ENCODE peak calls at places on chromosomes 4 and X, in four cellular contexts. P, M, C and T are unnamed samples.

GRCh38 chr4:124713213-124713592 is 671 bp upstream of the ANKRD50 start:
- DNase-seq in P (peak; percentile 79), M (peak; percentile 63), C (no peak), T (peak; percentile 72)

GRCh38 chr4:176090115-176090514 is 24.5 kb downstream of the WDR17 start:
- DNase-seq in P (no peak), M (no peak), C (no peak), T (no peak)

GRCh38 chrX:118495061-118495921 is at the start of gene DOCK11:
- DNase-seq in P (peak; percentile 76), M (peak; percentile 61), C (peak; percentile 86), T (peak; percentile 72)

GRCh38 chrX:153944140-153944799 is at the start of gene RENBP:
- DNase-seq in P (no peak), M (no peak), C (peak; percentile 68), T (peak; percentile 67)

GRCh38 chrX:30141966-30142365 is 73.4 kb upstream of the MAGEB2 start:
- DNase-seq in P (peak; percentile 59), M (no peak), C (peak; percentile 75), T (no peak)

GRCh38 chr4:8914461-8915171 is 43.0 kb upstream of the HMX1 start:
- DNase-seq in P (no peak), M (peak; percentile 38), C (no peak), T (no peak)

GRCh38 chrX:44843318-44843702 is 511 bp upstream of the DUSP21 start:
- DNase-seq in P (no peak), M (no peak), C (no peak), T (no peak)

GRCh38 chrX:1322393-1322792 is 14.2 kb upstream of the IL3RA start:
- DNase-seq in P (no peak), M (no peak), C (no peak), T (no peak)

GRCh38 chr4:159284733-159285132 is 181.9 kb downstream of the RAPGEF2 start:
- DNase-seq in P (no peak), M (no peak), C (no peak), T (no peak)

GRCh38 chr4:178881937-178882336 is 1439.7 kb upstream of the AGA start:
- DNase-seq in P (no peak), M (no peak), C (peak; percentile 8), T (no peak)

GRCh38 chr4:41991916-41992767 is 1.8 kb downstream of the SLC30A9 start:
- DNase-seq in P (peak; percentile 23), M (no peak), C (no peak), T (no peak)

GRCh38 chrX:140572724-140573123 is 67.9 kb upstream of the SOX3 start:
- DNase-seq in P (peak; percentile 34), M (peak; percentile 44), C (peak; percentile 69), T (peak; percentile 52)

GRCh38 chr4:19473569-19473968 is 778.1 kb upstream of the SLIT2 start:
- DNase-seq in P (peak; percentile 33), M (no peak), C (no peak), T (no peak)

GRCh38 chr4:70236125-70236524 is 6.3 kb upstream of the CSN3 start:
- DNase-seq in P (peak; percentile 4), M (no peak), C (no peak), T (no peak)

GRCh38 chrX:131907488-131908314 is 115.4 kb upstream of the STK26 start:
- DNase-seq in P (no peak), M (no peak), C (no peak), T (peak; percentile 56)

GRCh38 chrX:16739574-16739973 is 20.2 kb downstream of the SYAP1 start:
- DNase-seq in P (no peak), M (no peak), C (no peak), T (no peak)

GRCh38 chr4:26020083-26020668 is 106.2 kb downstream of the SMIM20 start:
- DNase-seq in P (peak; percentile 84), M (no peak), C (no peak), T (no peak)

GRCh38 chrX:5528057-5528456 is 700.6 kb downstream of the NLGN4X start:
- DNase-seq in P (no peak), M (no peak), C (no peak), T (no peak)

GRCh38 chr4:83486457-83487129 is 1.7 kb upstream of the ABRAXAS1 start:
- DNase-seq in P (no peak), M (no peak), C (peak; percentile 27), T (no peak)

GRCh38 chr4:15714616-15715015 is 11.8 kb downstream of the BST1 start:
- DNase-seq in P (peak; percentile 42), M (no peak), C (no peak), T (no peak)

GRCh38 chr4:3168029-3168428 is 80.9 kb upstream of the MSANTD1 start:
- DNase-seq in P (peak; percentile 76), M (no peak), C (peak; percentile 90), T (no peak)

GRCh38 chr4:22070256-22070655 is 121.7 kb upstream of the KCNIP4 start:
- DNase-seq in P (no peak), M (no peak), C (peak; percentile 62), T (no peak)

GRCh38 chr4:108166441-108167315 is 2.1 kb downstream of the LEF1 start:
- DNase-seq in P (no peak), M (peak; percentile 71), C (peak; percentile 88), T (peak; percentile 85)

GRCh38 chr4:120071192-120071795 is 4.6 kb upstream of the MAD2L1 start:
- DNase-seq in P (peak; percentile 80), M (no peak), C (peak; percentile 50), T (no peak)

GRCh38 chrX:140817943-140818342 is 108.4 kb downstream of the LINC00632 start:
- DNase-seq in P (peak; percentile 41), M (no peak), C (peak; percentile 35), T (no peak)

GRCh38 chr4:88097781-88098180 is 60.7 kb downstream of the ABCG2 start:
- DNase-seq in P (peak; percentile 26), M (no peak), C (no peak), T (no peak)

GRCh38 chr4:88101165-88101564 is 57.3 kb downstream of the ABCG2 start:
- DNase-seq in P (no peak), M (no peak), C (no peak), T (no peak)

GRCh38 chr4:88102029-88102428 is 56.4 kb downstream of the ABCG2 start:
- DNase-seq in P (no peak), M (no peak), C (no peak), T (no peak)

GRCh38 chr4:88097301-88097700 is 61.1 kb downstream of the ABCG2 start:
- DNase-seq in P (peak; percentile 66), M (no peak), C (no peak), T (no peak)

GRCh38 chr4:88098993-88099752 is 59.3 kb downstream of the ABCG2 start:
- DNase-seq in P (no peak), M (no peak), C (no peak), T (no peak)
- H4K5ac ChIP-seq in P (no peak overlapping the region), M (no peak overlapping the region), C (no peak overlapping the region), T (no peak overlapping the region)

DNA sequence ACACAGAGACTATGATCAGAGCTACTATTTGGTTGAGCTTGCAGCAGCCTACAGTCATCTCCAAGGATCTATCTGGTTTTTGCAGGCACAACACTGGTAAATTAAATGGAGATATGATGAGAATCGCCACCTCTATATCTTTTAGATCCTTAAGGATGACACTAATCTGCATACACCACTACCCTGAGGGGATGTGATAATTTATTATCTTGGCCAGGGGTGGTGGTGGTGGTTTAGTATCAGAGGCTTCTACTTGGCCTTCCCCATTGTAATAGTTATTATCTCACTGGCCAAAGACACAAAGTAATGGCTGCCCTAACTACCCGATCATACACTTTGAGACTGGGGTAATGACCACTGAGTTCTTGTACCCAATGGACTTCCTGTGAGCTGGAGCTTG is 21.2 kb downstream of the CCDC160 start:
- DNase-seq in P (no peak), M (no peak), C (no peak), T (no peak)
- H4K5ac ChIP-seq in P (no peak overlapping the region), M (no peak overlapping the region), C (no peak overlapping the region), T (no peak overlapping the region)

GRCh38 chr4:165651901-165652300 is 221.1 kb upstream of the TLL1 start:
- DNase-seq in P (no peak), M (no peak), C (no peak), T (no peak)

GRCh38 chr4:165656399-165656798 is 216.6 kb upstream of the TLL1 start:
- DNase-seq in P (no peak), M (no peak), C (no peak), T (no peak)

GRCh38 chr4:165656829-165657467 is 216.1 kb upstream of the TLL1 start:
- DNase-seq in P (no peak), M (no peak), C (no peak), T (no peak)

DNA sequence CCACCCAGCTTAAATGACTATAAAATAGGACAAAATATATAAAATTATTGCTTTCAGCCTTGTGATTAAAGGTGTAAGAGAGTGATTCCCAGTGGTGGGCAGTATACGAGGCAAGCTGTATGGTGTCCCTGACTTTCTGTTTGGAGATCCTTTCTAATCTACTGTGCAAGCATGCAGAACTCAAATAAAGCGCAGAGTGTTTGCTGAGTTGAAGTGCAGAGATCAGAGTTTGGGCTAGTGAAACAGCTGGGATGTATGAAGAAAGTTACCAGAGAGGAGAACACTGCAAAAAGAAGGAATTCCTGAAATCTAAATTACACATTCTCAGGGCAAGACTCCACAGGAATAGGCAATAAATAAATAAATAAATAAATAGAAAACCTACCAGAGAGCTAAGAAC is 218.5 kb upstream of the TLL1 start:
- DNase-seq in P (no peak), M (no peak), C (no peak), T (no peak)
- H4K5ac ChIP-seq in P (no peak overlapping the region), M (no peak overlapping the region), C (no peak overlapping the region), T (no peak overlapping the region)

DNA sequence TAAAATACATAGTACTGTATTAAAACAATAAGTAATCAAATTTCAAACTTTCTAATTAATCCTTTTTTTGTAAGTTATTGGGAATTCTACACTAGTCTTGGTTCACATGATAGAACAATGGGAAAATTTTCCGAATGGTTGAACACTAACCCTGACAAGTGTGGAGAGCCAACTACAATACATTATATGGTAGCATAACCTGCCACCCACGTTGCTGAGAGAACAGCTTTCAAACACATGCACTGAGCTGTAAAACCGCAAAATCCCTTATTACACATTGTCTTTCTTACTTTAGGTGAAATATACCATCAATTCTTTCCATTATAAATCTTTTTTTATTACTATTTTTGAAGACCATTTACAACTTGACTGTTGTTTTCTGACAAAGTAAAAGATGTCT is 54.7 kb downstream of the ANAPC10 start:
- DNase-seq in P (no peak), M (no peak), C (no peak), T (no peak)
- H4K5ac ChIP-seq in P (no peak overlapping the region), M (no peak overlapping the region), C (no peak overlapping the region), T (no peak overlapping the region)

GRCh38 chr4:54882616-54883015 is 224.9 kb downstream of the KIT start:
- DNase-seq in P (peak; percentile 32), M (no peak), C (peak; percentile 14), T (no peak)
- H4K5ac ChIP-seq in P (no peak overlapping the region), M (no peak overlapping the region), C (no peak overlapping the region), T (no peak overlapping the region)

DNA sequence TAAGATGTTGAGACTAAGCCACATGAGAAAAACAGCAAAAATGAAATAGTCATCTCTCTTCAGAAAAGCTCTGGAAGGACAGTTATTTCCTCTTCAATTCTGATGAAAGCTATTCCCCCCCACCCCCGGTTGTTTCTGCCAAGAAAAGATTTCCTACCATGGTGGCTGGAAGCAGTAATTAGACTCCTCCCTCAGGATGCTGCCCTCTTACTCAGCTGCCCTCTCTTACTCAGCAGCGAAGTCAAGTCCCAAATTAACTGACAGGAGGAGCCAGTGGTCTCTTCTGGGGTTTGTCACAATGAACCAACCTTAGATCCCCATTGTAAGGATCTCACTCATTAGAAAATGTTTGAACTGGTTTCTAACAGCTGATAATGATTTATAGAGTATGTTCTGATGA is 38.0 kb downstream of the GPM6B start:
- DNase-seq in P (peak; percentile 74), M (no peak), C (peak; percentile 73), T (no peak)
- H4K5ac ChIP-seq in P (no peak overlapping the region), M (no peak overlapping the region), C (no peak overlapping the region), T (no peak overlapping the region)